ENCODE peak calls at places on chromosomes 13 and 19, in ten cellular contexts. M is PC-3, S is astrocyte of the cerebellum, O is mucosa of descending colon, F is neural crest cell, H is heart right ventricle, P is cardiac muscle cell, C is foreskin fibroblast, D is fibroblast of mammary gland, B is Panc1. A is an unnamed sample.

GRCh38 chr13:76976929-76977328 is 15.0 kb upstream of the CLN5 start:
- DNase-seq in M (no peak), S (no peak), O (no peak), F (no peak), H (no peak), P (no peak), C (no peak), D (no peak), B (no peak), A (no peak)

GRCh38 chr13:34349091-34349722 is 531.3 kb downstream of the RFC3 start:
- DNase-seq in M (peak; percentile 92), S (peak; percentile 98), O (no peak), F (no peak), H (peak; percentile 77), P (peak; percentile 96), C (peak; percentile 99), D (peak; percentile 97), B (no peak), A (no peak)

GRCh38 chr13:114229486-114229885 is 5.2 kb upstream of the CDC16 start:
- DNase-seq in M (no peak), S (peak; percentile 28), O (no peak), F (no peak), H (no peak), P (peak; percentile 60), C (no peak), D (no peak), B (no peak), A (no peak)

GRCh38 chr19:1105873-1106840 is 2.4 kb downstream of the GPX4 start:
- DNase-seq in M (no peak), S (no peak), O (peak; percentile 46), F (no peak), H (no peak), P (no peak), C (no peak), D (no peak), B (no peak), A (no peak)

GRCh38 chr13:33181264-33181663 is 104.3 kb downstream of the STARD13 start:
- DNase-seq in M (no peak), S (no peak), O (no peak), F (no peak), H (no peak), P (no peak), C (no peak), D (no peak), B (no peak), A (no peak)

GRCh38 chr19:23762884-23763711 is 4.4 kb upstream of the ZNF681 start:
- DNase-seq in M (peak; percentile 86), S (no peak), O (peak; percentile 93), F (peak; percentile 84), H (peak; percentile 82), P (peak; percentile 72), C (no peak), D (peak; percentile 25), B (no peak), A (peak; percentile 69)

GRCh38 chr19:39995794-39996193 is 1.1 kb upstream of the ZNF546 start:
- DNase-seq in M (no peak), S (no peak), O (no peak), F (no peak), H (no peak), P (no peak), C (no peak), D (no peak), B (no peak), A (no peak)

GRCh38 chr13:38990693-38991092 is at the start of gene STOML3:
- DNase-seq in M (no peak), S (no peak), O (no peak), F (no peak), H (no peak), P (peak; percentile 25), C (no peak), D (no peak), B (no peak), A (no peak)

GRCh38 chr13:29858667-29859066 is 8.2 kb upstream of the UBL3 start:
- DNase-seq in M (no peak), S (no peak), O (no peak), F (no peak), H (no peak), P (no peak), C (no peak), D (peak; percentile 80), B (no peak), A (no peak)

GRCh38 chr19:2841858-2842574 is 741 bp downstream of the ZNF555 start:
- DNase-seq in M (no peak), S (no peak), O (peak; percentile 46), F (no peak), H (no peak), P (no peak), C (no peak), D (no peak), B (no peak), A (no peak)

GRCh38 chr13:78638216-78638615 is 20.7 kb downstream of the OBI1 start:
- DNase-seq in M (no peak), S (no peak), O (no peak), F (no peak), H (no peak), P (no peak), C (no peak), D (no peak), B (no peak), A (no peak)

GRCh38 chr19:743168-743687 is 7.7 kb upstream of the MISP start:
- DNase-seq in M (no peak), S (no peak), O (peak; percentile 81), F (no peak), H (peak; percentile 41), P (peak; percentile 46), C (no peak), D (no peak), B (no peak), A (no peak)

GRCh38 chr13:43786766-43787517 is at the start of gene ENOX1:
- DNase-seq in M (peak; percentile 47), S (no peak), O (peak; percentile 58), F (peak; percentile 56), H (peak; percentile 67), P (peak; percentile 84), C (peak; percentile 72), D (peak; percentile 73), B (no peak), A (peak; percentile 29)

GRCh38 chr13:80141114-80141849 is 199.6 kb downstream of the SPRY2 start:
- DNase-seq in M (no peak), S (peak; percentile 90), O (no peak), F (no peak), H (peak; percentile 76), P (peak; percentile 96), C (peak; percentile 56), D (peak; percentile 76), B (no peak), A (no peak)

GRCh38 chr19:32336259-32337111 is 8.9 kb upstream of the ZNF507 start:
- DNase-seq in M (peak; percentile 15), S (no peak), O (no peak), F (no peak), H (no peak), P (peak; percentile 88), C (peak; percentile 43), D (peak; percentile 64), B (no peak), A (no peak)

GRCh38 chr13:48978942-48979601 is 3.4 kb downstream of the FNDC3A start:
- DNase-seq in M (no peak), S (no peak), O (no peak), F (no peak), H (no peak), P (peak; percentile 44), C (no peak), D (no peak), B (no peak), A (no peak)

GRCh38 chr19:39428309-39429112 is 7.2 kb downstream of the RPS16 start:
- DNase-seq in M (no peak), S (peak; percentile 89), O (peak; percentile 55), F (no peak), H (peak; percentile 84), P (peak; percentile 96), C (peak; percentile 85), D (peak; percentile 89), B (peak; percentile 92), A (no peak)

GRCh38 chr13:113117335-113117872 is 5.2 kb upstream of the F10 start:
- DNase-seq in M (peak; percentile 7), S (no peak), O (no peak), F (no peak), H (no peak), P (no peak), C (no peak), D (no peak), B (no peak), A (no peak)

GRCh38 chr13:77506874-77507273 is 28.6 kb upstream of the SCEL start:
- DNase-seq in M (peak; percentile 30), S (no peak), O (no peak), F (no peak), H (no peak), P (no peak), C (no peak), D (peak; percentile 25), B (no peak), A (no peak)

DNA sequence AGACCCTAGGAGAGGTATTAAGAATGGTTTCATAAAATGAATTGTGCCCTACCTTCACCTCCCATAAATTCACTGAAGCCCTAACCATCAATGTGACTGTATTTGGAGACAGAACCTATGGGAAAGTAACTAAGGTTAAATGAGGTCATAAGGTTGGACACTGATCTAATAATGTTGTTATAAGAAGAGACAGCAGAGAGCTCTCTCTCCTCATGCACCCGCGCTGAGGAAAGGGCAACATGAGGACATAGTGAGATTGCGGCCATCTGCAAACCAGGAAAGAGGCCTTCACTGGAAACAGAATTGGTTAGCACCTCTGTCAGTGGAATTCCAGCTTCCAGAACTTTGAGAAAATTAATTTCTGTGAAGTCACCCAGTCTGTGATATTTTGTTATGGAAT is 1396.1 kb upstream of the MIR17HG start:
- DNase-seq in M (no peak), S (no peak), O (no peak), F (no peak), H (no peak), P (no peak), C (no peak), D (peak; percentile 1), B (no peak), A (no peak)
- TF ChIP-seq CTCF in M (no peak), S (no peak), O (no peak), F (no peak), H (peak; percentile 15), P (no peak), C (no peak), D (no peak), B (peak; percentile 6), A (no peak)

GRCh38 chr13:63901630-63902029 is 2486.0 kb upstream of the PCDH20 start:
- DNase-seq in M (no peak), S (no peak), O (no peak), F (no peak), H (no peak), P (no peak), C (no peak), D (no peak), B (no peak), A (no peak)
- TF ChIP-seq CTCF in M (peak; percentile 16), S (no peak), O (no peak), F (no peak), H (no peak), P (no peak), C (no peak), D (no peak), B (peak; percentile 4), A (no peak)

GRCh38 chr19:55632463-55632834 is 8.1 kb upstream of the ZNF784 start:
- DNase-seq in M (peak; percentile 99), S (peak; percentile 97), O (peak; percentile 42), F (peak; percentile 94), H (peak; percentile 92), P (peak; percentile 97), C (peak; percentile 83), D (peak; percentile 97), B (peak; percentile 88), A (peak; percentile 100)
- TF ChIP-seq CTCF in M (peak; percentile 96), S (peak; percentile 80), O (peak; percentile 50), F (peak; percentile 86), H (peak; percentile 84), P (peak; percentile 82), C (peak; percentile 66), D (peak; percentile 83), B (peak; percentile 87), A (no peak)

GRCh38 chr19:17420267-17420924 is 549 bp downstream of the MVB12A start:
- DNase-seq in M (peak; percentile 38), S (no peak), O (peak; percentile 66), F (peak; percentile 22), H (peak; percentile 34), P (peak; percentile 24), C (no peak), D (no peak), B (no peak), A (no peak)
- TF ChIP-seq CTCF in M (no peak), S (peak; percentile 14), O (no peak), F (peak; percentile 20), H (peak; percentile 26), P (peak; percentile 4), C (no peak), D (no peak), B (no peak), A (no peak)